ENCODE peak calls at places on chromosome 6, in seven cellular contexts. Y, A, K, F, C, V and D are unnamed samples.

GRCh38 chr6:149925974-149926777 is 3.3 kb upstream of the RAET1G start:
- DNase-seq in Y (peak; percentile 90), C (peak; percentile 98), V (no peak), F (peak; percentile 29), K (peak; percentile 63), A (peak; percentile 24), D (peak; percentile 54)

GRCh38 chr6:157989541-157990289 is 8.1 kb downstream of the SYNJ2 start:
- DNase-seq in C (peak; percentile 90), F (no peak), V (no peak), K (no peak), A (no peak), Y (peak; percentile 71), D (no peak)

GRCh38 chr6:34595332-34596090 is 39.4 kb upstream of the SPDEF start:
- DNase-seq in C (no peak), Y (no peak), F (no peak), K (no peak), V (no peak), A (no peak), D (no peak)

GRCh38 chr6:139855741-139856206 is 481.3 kb upstream of the CITED2 start:
- DNase-seq in K (no peak), V (no peak), Y (no peak), A (no peak), F (peak; percentile 30), C (no peak), D (no peak)

GRCh38 chr6:42440027-42440426 is 11.7 kb downstream of the TRERF1 start:
- DNase-seq in V (no peak), K (no peak), C (peak; percentile 32), Y (no peak), F (no peak), A (no peak), D (no peak)

GRCh38 chr6:35687658-35688604 is 784 bp downstream of the FKBP5 start:
- DNase-seq in A (no peak), V (no peak), K (peak; percentile 40), F (no peak), Y (peak; percentile 57), C (no peak), D (no peak)

GRCh38 chr6:129766959-129767728 is 57.2 kb upstream of the ARHGAP18 start:
- DNase-seq in K (peak; percentile 30), V (no peak), A (no peak), F (peak; percentile 55), Y (peak; percentile 85), C (no peak), D (no peak)

GRCh38 chr6:38510205-38510604 is 129.5 kb downstream of the BTBD9 start:
- DNase-seq in V (no peak), C (no peak), Y (no peak), K (no peak), F (no peak), A (no peak), D (no peak)

GRCh38 chr6:131669891-131670290 is 31.3 kb downstream of the OR2A4 start:
- DNase-seq in Y (no peak), V (no peak), F (no peak), C (no peak), A (no peak), K (no peak), D (no peak)

GRCh38 chr6:71473908-71474307 is 185.3 kb downstream of the OGFRL1 start:
- DNase-seq in F (peak; percentile 68), A (no peak), V (no peak), C (peak; percentile 96), Y (no peak), K (no peak), D (no peak)

GRCh38 chr6:120056085-120056484 is 706.5 kb upstream of the MAN1A1 start:
- DNase-seq in K (no peak), V (no peak), C (no peak), A (no peak), Y (peak; percentile 14), F (no peak), D (no peak)

GRCh38 chr6:73484438-73484837 is 22.9 kb downstream of the MTO1 start:
- DNase-seq in K (no peak), F (no peak), Y (no peak), C (no peak), A (no peak), V (no peak), D (no peak)

GRCh38 chr6:20839624-20840023 is 305.4 kb downstream of the CDKAL1 start:
- DNase-seq in C (no peak), K (no peak), Y (no peak), F (no peak), V (no peak), A (no peak), D (no peak)

GRCh38 chr6:17066610-17067009 is 35.2 kb upstream of the STMND1 start:
- DNase-seq in C (no peak), F (no peak), V (no peak), K (no peak), A (no peak), Y (no peak), D (no peak)

GRCh38 chr6:13413906-13414555 is 73.4 kb downstream of the GFOD1 start:
- DNase-seq in V (no peak), Y (no peak), F (no peak), K (no peak), C (peak; percentile 87), A (no peak), D (no peak)

GRCh38 chr6:140029551-140029950 is 655.1 kb upstream of the CITED2 start:
- DNase-seq in Y (no peak), K (no peak), C (no peak), A (no peak), F (no peak), V (no peak), D (no peak)